ENCODE peak calls at places on chromosomes 4 and X, in seven cellular contexts. One of them, this sample, is unnamed.

GRCh38 chr4:23881052-23881501 is 8.8 kb downstream of the PPARGC1A start:
- DNase-seq in HepG2: peak; percentile 95
- DNase-seq in SK-N-SH: no peak
- DNase-seq in K562: no peak
- DNase-seq in GM12892: no peak
- DNase-seq in H1: no peak
- DNase-seq in GM12878: no peak
- DNase-seq in this sample: no peak

GRCh38 chrX:151889451-151889850 is 23.2 kb upstream of the MAGEA4 start:
- DNase-seq in HepG2: no peak
- DNase-seq in SK-N-SH: no peak
- DNase-seq in K562: no peak
- DNase-seq in GM12892: no peak
- DNase-seq in H1: no peak
- DNase-seq in GM12878: no peak
- DNase-seq in this sample: no peak

GRCh38 chrX:139049455-139049854 is 337.9 kb upstream of the FGF13 start:
- DNase-seq in HepG2: no peak
- DNase-seq in SK-N-SH: no peak
- DNase-seq in K562: no peak
- DNase-seq in GM12892: no peak
- DNase-seq in H1: no peak
- DNase-seq in GM12878: no peak
- DNase-seq in this sample: no peak

GRCh38 chrX:42704454-42704853 is 73.5 kb downstream of the PPP1R2C start:
- DNase-seq in HepG2: no peak
- DNase-seq in SK-N-SH: no peak
- DNase-seq in K562: no peak
- DNase-seq in GM12892: no peak
- DNase-seq in H1: no peak
- DNase-seq in GM12878: no peak
- DNase-seq in this sample: no peak

GRCh38 chr4:5365071-5366008 is 314.1 kb downstream of the STK32B start:
- DNase-seq in HepG2: peak; percentile 27
- DNase-seq in SK-N-SH: no peak
- DNase-seq in K562: no peak
- DNase-seq in GM12892: no peak
- DNase-seq in H1: no peak
- DNase-seq in GM12878: peak; percentile 7
- DNase-seq in this sample: no peak

GRCh38 chrX:40021647-40022046 is 76.1 kb downstream of the BCOR start:
- DNase-seq in HepG2: no peak
- DNase-seq in SK-N-SH: no peak
- DNase-seq in K562: no peak
- DNase-seq in GM12892: no peak
- DNase-seq in H1: no peak
- DNase-seq in GM12878: no peak
- DNase-seq in this sample: no peak

GRCh38 chr4:8118035-8118434 is 40.6 kb downstream of the ABLIM2 start:
- DNase-seq in HepG2: no peak
- DNase-seq in SK-N-SH: no peak
- DNase-seq in K562: no peak
- DNase-seq in GM12892: no peak
- DNase-seq in H1: no peak
- DNase-seq in GM12878: no peak
- DNase-seq in this sample: no peak

GRCh38 chrX:40058719-40059118 is 39.0 kb downstream of the BCOR start:
- DNase-seq in HepG2: no peak
- DNase-seq in SK-N-SH: no peak
- DNase-seq in K562: no peak
- DNase-seq in GM12892: no peak
- DNase-seq in H1: no peak
- DNase-seq in GM12878: no peak
- DNase-seq in this sample: no peak

GRCh38 chr4:67198757-67199156 is 346.5 kb downstream of the CENPC start:
- DNase-seq in HepG2: no peak
- DNase-seq in SK-N-SH: no peak
- DNase-seq in K562: no peak
- DNase-seq in GM12892: no peak
- DNase-seq in H1: no peak
- DNase-seq in GM12878: no peak
- DNase-seq in this sample: no peak

GRCh38 chrX:152897216-152898144 is at the start of gene ZNF185:
- DNase-seq in HepG2: no peak
- DNase-seq in SK-N-SH: peak; percentile 70
- DNase-seq in K562: no peak
- DNase-seq in GM12892: no peak
- DNase-seq in H1: peak; percentile 81
- DNase-seq in GM12878: no peak
- DNase-seq in this sample: no peak

GRCh38 chrX:104568304-104568915 is 2.4 kb downstream of the IL1RAPL2 start:
- DNase-seq in HepG2: no peak
- DNase-seq in SK-N-SH: peak; percentile 1
- DNase-seq in K562: no peak
- DNase-seq in GM12892: no peak
- DNase-seq in H1: peak; percentile 41
- DNase-seq in GM12878: no peak
- DNase-seq in this sample: no peak

GRCh38 chr4:64538219-64538618 is 129.0 kb upstream of the TECRL start:
- DNase-seq in HepG2: peak; percentile 6
- DNase-seq in SK-N-SH: no peak
- DNase-seq in K562: no peak
- DNase-seq in GM12892: no peak
- DNase-seq in H1: peak; percentile 62
- DNase-seq in GM12878: no peak
- DNase-seq in this sample: no peak

GRCh38 chr4:108345862-108346530 is 177.3 kb upstream of the LEF1 start:
- DNase-seq in HepG2: no peak
- DNase-seq in SK-N-SH: no peak
- DNase-seq in K562: no peak
- DNase-seq in GM12892: no peak
- DNase-seq in H1: no peak
- DNase-seq in GM12878: no peak
- DNase-seq in this sample: no peak

GRCh38 chr4:184328022-184328736 is 110.5 kb upstream of the ENPP6 start:
- DNase-seq in HepG2: no peak
- DNase-seq in SK-N-SH: no peak
- DNase-seq in K562: no peak
- DNase-seq in GM12892: no peak
- DNase-seq in H1: peak; percentile 32
- DNase-seq in GM12878: peak; percentile 97
- DNase-seq in this sample: no peak

GRCh38 chr4:24856586-24856985 is 56.3 kb downstream of the CCDC149 start:
- DNase-seq in HepG2: no peak
- DNase-seq in SK-N-SH: peak; percentile 7
- DNase-seq in K562: no peak
- DNase-seq in GM12892: peak; percentile 36
- DNase-seq in H1: no peak
- DNase-seq in GM12878: peak; percentile 64
- DNase-seq in this sample: peak; percentile 41

GRCh38 chr4:154491731-154492249 is at the start of gene DCHS2:
- DNase-seq in HepG2: peak; percentile 24
- DNase-seq in SK-N-SH: peak; percentile 55
- DNase-seq in K562: peak; percentile 86
- DNase-seq in GM12892: peak; percentile 19
- DNase-seq in H1: peak; percentile 78
- DNase-seq in GM12878: no peak
- DNase-seq in this sample: peak; percentile 37

GRCh38 chrX:386768-387575 is at the start of gene PPP2R3B:
- DNase-seq in HepG2: peak; percentile 93
- DNase-seq in SK-N-SH: peak; percentile 100
- DNase-seq in K562: peak; percentile 99
- DNase-seq in GM12892: peak; percentile 99
- DNase-seq in H1: peak; percentile 98
- DNase-seq in GM12878: peak; percentile 95
- DNase-seq in this sample: peak; percentile 99

GRCh38 chr4:37999000-37999745 is 39.0 kb downstream of the PTTG2 start:
- DNase-seq in HepG2: no peak
- DNase-seq in SK-N-SH: no peak
- DNase-seq in K562: no peak
- DNase-seq in GM12892: no peak
- DNase-seq in H1: no peak
- DNase-seq in GM12878: no peak
- DNase-seq in this sample: no peak

GRCh38 chr4:170193496-170193895 is 103.7 kb upstream of the AADAT start:
- DNase-seq in HepG2: no peak
- DNase-seq in SK-N-SH: no peak
- DNase-seq in K562: no peak
- DNase-seq in GM12892: no peak
- DNase-seq in H1: no peak
- DNase-seq in GM12878: no peak
- DNase-seq in this sample: no peak

GRCh38 chr4:15149234-15149841 is 147.1 kb downstream of the CPEB2 start:
- DNase-seq in HepG2: no peak
- DNase-seq in SK-N-SH: no peak
- DNase-seq in K562: no peak
- DNase-seq in GM12892: no peak
- DNase-seq in H1: no peak
- DNase-seq in GM12878: peak; percentile 33
- DNase-seq in this sample: no peak

GRCh38 chrX:115499112-115499805 is 61.7 kb upstream of the PLS3 start:
- DNase-seq in HepG2: no peak
- DNase-seq in SK-N-SH: no peak
- DNase-seq in K562: no peak
- DNase-seq in GM12892: no peak
- DNase-seq in H1: no peak
- DNase-seq in GM12878: no peak
- DNase-seq in this sample: no peak

GRCh38 chrX:43939187-43939926 is 33.8 kb downstream of the NDP start:
- DNase-seq in HepG2: no peak
- DNase-seq in SK-N-SH: no peak
- DNase-seq in K562: no peak
- DNase-seq in GM12892: no peak
- DNase-seq in H1: no peak
- DNase-seq in GM12878: no peak
- DNase-seq in this sample: no peak

GRCh38 chrX:30144221-30144620 is 71.1 kb upstream of the MAGEB2 start:
- DNase-seq in HepG2: no peak
- DNase-seq in SK-N-SH: no peak
- DNase-seq in K562: no peak
- DNase-seq in GM12892: no peak
- DNase-seq in H1: no peak
- DNase-seq in GM12878: no peak
- DNase-seq in this sample: no peak

GRCh38 chrX:30144971-30145731 is 70.2 kb upstream of the MAGEB2 start:
- DNase-seq in HepG2: no peak
- DNase-seq in SK-N-SH: no peak
- DNase-seq in K562: peak; percentile 6
- DNase-seq in GM12892: no peak
- DNase-seq in H1: no peak
- DNase-seq in GM12878: no peak
- DNase-seq in this sample: no peak

GRCh38 chrX:30141966-30142365 is 73.4 kb upstream of the MAGEB2 start:
- DNase-seq in HepG2: peak; percentile 27
- DNase-seq in SK-N-SH: peak; percentile 37
- DNase-seq in K562: peak; percentile 37
- DNase-seq in GM12892: no peak
- DNase-seq in H1: no peak
- DNase-seq in GM12878: no peak
- DNase-seq in this sample: no peak
- TF ChIP-seq TAF1 in HepG2: no peak
- TF ChIP-seq TAF1 in SK-N-SH: no peak
- TF ChIP-seq TAF1 in K562: no peak
- TF ChIP-seq TAF1 in GM12892: no peak
- TF ChIP-seq TAF1 in H1: no peak
- TF ChIP-seq TAF1 in GM12878: no peak
- TF ChIP-seq TAF1 in this sample: no peak

GRCh38 chr4:84401669-84402068 is 97.4 kb downstream of the NKX6-1 start:
- DNase-seq in HepG2: no peak
- DNase-seq in SK-N-SH: no peak
- DNase-seq in K562: no peak
- DNase-seq in GM12892: no peak
- DNase-seq in H1: no peak
- DNase-seq in GM12878: no peak
- DNase-seq in this sample: no peak

GRCh38 chr4:84403656-84404055 is 95.4 kb downstream of the NKX6-1 start:
- DNase-seq in HepG2: no peak
- DNase-seq in SK-N-SH: no peak
- DNase-seq in K562: no peak
- DNase-seq in GM12892: no peak
- DNase-seq in H1: no peak
- DNase-seq in GM12878: no peak
- DNase-seq in this sample: no peak
- TF ChIP-seq TAF1 in HepG2: no peak
- TF ChIP-seq TAF1 in SK-N-SH: no peak
- TF ChIP-seq TAF1 in K562: no peak
- TF ChIP-seq TAF1 in GM12892: no peak
- TF ChIP-seq TAF1 in H1: no peak
- TF ChIP-seq TAF1 in GM12878: no peak
- TF ChIP-seq TAF1 in this sample: no peak

DNA sequence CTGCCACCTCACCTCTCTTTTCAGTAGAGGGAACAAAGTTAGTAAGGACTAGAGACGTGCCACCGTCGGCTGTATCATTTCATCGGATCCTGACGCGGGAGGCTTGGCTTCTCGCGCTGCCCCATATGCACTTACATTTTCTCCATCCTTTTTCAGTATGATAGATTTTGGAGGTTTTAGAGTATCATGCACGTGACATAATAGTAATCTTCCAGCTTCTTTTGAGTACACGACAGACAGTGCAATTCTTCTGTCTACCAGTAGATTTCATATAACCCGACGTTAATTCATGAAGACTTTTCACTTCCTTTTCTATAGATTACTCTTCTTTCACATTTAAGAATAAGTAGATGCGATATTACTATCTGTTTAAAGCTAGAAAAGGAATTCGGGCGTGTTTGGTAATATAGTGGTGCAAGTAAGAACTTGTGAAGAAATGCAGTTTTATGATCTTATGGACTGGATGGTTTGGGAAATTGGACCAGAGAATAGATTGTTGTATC is 995 bp downstream of the CDS1 start:
- DNase-seq in HepG2: no peak
- DNase-seq in SK-N-SH: peak; percentile 8
- DNase-seq in K562: no peak
- DNase-seq in GM12892: no peak
- DNase-seq in H1: no peak
- DNase-seq in GM12878: no peak
- DNase-seq in this sample: no peak
- TF ChIP-seq TAF1 in HepG2: no peak
- TF ChIP-seq TAF1 in SK-N-SH: no peak
- TF ChIP-seq TAF1 in K562: no peak
- TF ChIP-seq TAF1 in GM12892: no peak
- TF ChIP-seq TAF1 in H1: no peak
- TF ChIP-seq TAF1 in GM12878: no peak
- TF ChIP-seq TAF1 in this sample: no peak

GRCh38 chrX:103347682-103348397 is 8.5 kb upstream of the TCEAL9 start:
- DNase-seq in HepG2: no peak
- DNase-seq in SK-N-SH: no peak
- DNase-seq in K562: no peak
- DNase-seq in GM12892: no peak
- DNase-seq in H1: no peak
- DNase-seq in GM12878: no peak
- DNase-seq in this sample: no peak

GRCh38 chrX:103338663-103339062 is 8.6 kb downstream of the TCEAL7 start:
- DNase-seq in HepG2: no peak
- DNase-seq in SK-N-SH: no peak
- DNase-seq in K562: no peak
- DNase-seq in GM12892: no peak
- DNase-seq in H1: no peak
- DNase-seq in GM12878: no peak
- DNase-seq in this sample: no peak

GRCh38 chrX:103344606-103345005 is 11.7 kb upstream of the TCEAL9 start:
- DNase-seq in HepG2: no peak
- DNase-seq in SK-N-SH: no peak
- DNase-seq in K562: no peak
- DNase-seq in GM12892: no peak
- DNase-seq in H1: no peak
- DNase-seq in GM12878: no peak
- DNase-seq in this sample: no peak

GRCh38 chrX:103343105-103343504 is 13.1 kb downstream of the TCEAL7 start:
- DNase-seq in HepG2: no peak
- DNase-seq in SK-N-SH: peak; percentile 44
- DNase-seq in K562: peak; percentile 16
- DNase-seq in GM12892: no peak
- DNase-seq in H1: no peak
- DNase-seq in GM12878: no peak
- DNase-seq in this sample: no peak
- TF ChIP-seq TAF1 in HepG2: no peak
- TF ChIP-seq TAF1 in SK-N-SH: no peak
- TF ChIP-seq TAF1 in K562: no peak
- TF ChIP-seq TAF1 in GM12892: no peak
- TF ChIP-seq TAF1 in H1: no peak
- TF ChIP-seq TAF1 in GM12878: no peak
- TF ChIP-seq TAF1 in this sample: no peak